ENCODE peak calls at places on chromosomes 5 and 9, in five cellular contexts. Z is HCT116, O is HepG2, Q is K562, T is H1. I is an unnamed sample.

GRCh38 chr5:136058031-136058971 is 29.5 kb downstream of the TGFBI start:
- DNase-seq in Q (no peak), O (peak), T (peak), Z (peak), I (no peak)

GRCh38 chr9:99465231-99465891 is 243.3 kb downstream of the SEC61B start:
- DNase-seq in Q (no peak), Z (no peak), T (no peak), O (no peak), I (no peak)

GRCh38 chr5:4050203-4050602 is 454.6 kb downstream of the IRX1 start:
- DNase-seq in O (no peak), Q (no peak), Z (no peak), T (no peak), I (no peak)

GRCh38 chr5:106312360-106312759 is 1358.4 kb downstream of the EFNA5 start:
- DNase-seq in T (no peak), Z (no peak), O (no peak), Q (no peak), I (no peak)

GRCh38 chr5:172545291-172545761 is 91.0 kb upstream of the SH3PXD2B start:
- DNase-seq in T (no peak), Q (no peak), Z (no peak), O (no peak), I (no peak)

GRCh38 chr5:123545506-123545905 is 33.5 kb downstream of the CSNK1G3 start:
- DNase-seq in Q (peak), T (no peak), O (no peak), Z (no peak), I (no peak)

GRCh38 chr5:170404398-170404797 is 15.2 kb upstream of the KCNMB1 start:
- DNase-seq in Z (no peak), T (no peak), O (no peak), Q (no peak), I (no peak)

GRCh38 chr9:129486496-129487306 is 134.2 kb downstream of the C9orf50 start:
- DNase-seq in Q (no peak), T (no peak), Z (no peak), O (no peak), I (no peak)

GRCh38 chr9:133772581-133772980 is 34.4 kb upstream of the SARDH start:
- DNase-seq in O (no peak), Z (no peak), T (no peak), Q (no peak), I (no peak)

GRCh38 chr5:36637101-36637500 is 30.7 kb downstream of the SLC1A3 start:
- DNase-seq in Q (no peak), O (no peak), T (no peak), Z (no peak), I (no peak)

GRCh38 chr9:108775901-108776306 is 79.9 kb downstream of the ACTL7B start:
- DNase-seq in O (peak), Q (no peak), T (no peak), Z (no peak), I (no peak)

GRCh38 chr5:142153674-142154448 is 45.3 kb downstream of the NDFIP1 start:
- DNase-seq in O (peak), Q (no peak), T (no peak), Z (no peak), I (no peak)

GRCh38 chr5:96199713-96200183 is 233.3 kb downstream of the PCSK1 start:
- DNase-seq in T (no peak), Z (no peak), Q (no peak), O (peak), I (no peak)

GRCh38 chr5:1345876-1346626 is 1.2 kb upstream of the CLPTM1L start:
- DNase-seq in T (no peak), Q (peak), O (no peak), Z (no peak), I (no peak)

GRCh38 chr5:124665035-124665434 is 81.4 kb downstream of the ZNF608 start:
- DNase-seq in Z (no peak), T (no peak), O (no peak), Q (no peak), I (no peak)

GRCh38 chr5:135242496-135243193 is 156.4 kb downstream of the MACROH2A1 start:
- DNase-seq in Z (no peak), O (no peak), Q (no peak), T (no peak), I (no peak)

GRCh38 chr5:45779874-45780671 is 83.9 kb upstream of the HCN1 start:
- DNase-seq in Z (no peak), O (no peak), T (no peak), Q (no peak), I (no peak)

GRCh38 chr9:8095531-8096223 is 296.1 kb upstream of the DMAC1 start:
- DNase-seq in Z (no peak), O (no peak), T (no peak), Q (no peak), I (no peak)

DNA sequence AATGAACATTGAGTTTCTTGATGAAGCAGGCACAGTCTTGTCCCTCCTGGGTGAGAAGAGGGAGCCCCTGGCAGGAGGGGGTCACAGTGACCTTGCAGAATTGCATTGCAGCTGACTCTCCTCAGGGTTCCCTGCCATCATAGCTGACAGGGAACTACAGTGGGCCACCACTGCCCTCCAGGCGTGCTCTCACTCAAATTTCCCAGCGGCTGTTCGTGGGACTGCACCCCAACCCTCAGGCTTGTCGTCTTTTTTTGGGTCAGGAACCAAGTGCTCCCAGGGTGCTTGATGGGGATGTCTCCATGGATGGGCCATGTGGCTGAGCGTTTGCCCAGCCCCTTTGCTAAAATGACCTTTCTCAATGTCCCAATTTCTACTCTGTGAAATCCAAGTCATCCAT is 215.8 kb downstream of the MELK start:
- DNase-seq in Z (peak), T (peak), O (no peak), Q (peak), I (no peak)
- TF ChIP-seq YY1 in Z (no peak), T (no peak), O (no peak), Q (no peak), I (no peak)

GRCh38 chr5:67549947-67550346 is 353.3 kb upstream of the CD180 start:
- DNase-seq in Z (no peak), O (no peak), Q (no peak), T (no peak), I (no peak)

GRCh38 chr5:67548520-67549262 is 352.1 kb upstream of the CD180 start:
- DNase-seq in O (peak), T (no peak), Q (no peak), Z (no peak), I (no peak)

GRCh38 chr5:67552773-67553172 is 356.2 kb upstream of the CD180 start:
- DNase-seq in Z (no peak), T (no peak), Q (no peak), O (no peak), I (no peak)

GRCh38 chr5:67547682-67548081 is 351.1 kb upstream of the CD180 start:
- DNase-seq in Z (no peak), Q (no peak), O (no peak), T (no peak), I (no peak)

GRCh38 chr5:67549263-67549551 is 352.6 kb upstream of the CD180 start:
- DNase-seq in O (no peak), T (no peak), Q (no peak), Z (no peak), I (no peak)
- TF ChIP-seq POLR2A in O (no peak), T (no peak), Q (no peak), Z (no peak), I (no peak)

GRCh38 chr5:98783051-98783649 is 9.7 kb downstream of the RGMB start:
- DNase-seq in T (no peak), Z (no peak), O (no peak), Q (no peak), I (no peak)
- TF ChIP-seq YY1 in T (no peak), Z (no peak), O (no peak), Q (no peak), I (no peak)

DNA sequence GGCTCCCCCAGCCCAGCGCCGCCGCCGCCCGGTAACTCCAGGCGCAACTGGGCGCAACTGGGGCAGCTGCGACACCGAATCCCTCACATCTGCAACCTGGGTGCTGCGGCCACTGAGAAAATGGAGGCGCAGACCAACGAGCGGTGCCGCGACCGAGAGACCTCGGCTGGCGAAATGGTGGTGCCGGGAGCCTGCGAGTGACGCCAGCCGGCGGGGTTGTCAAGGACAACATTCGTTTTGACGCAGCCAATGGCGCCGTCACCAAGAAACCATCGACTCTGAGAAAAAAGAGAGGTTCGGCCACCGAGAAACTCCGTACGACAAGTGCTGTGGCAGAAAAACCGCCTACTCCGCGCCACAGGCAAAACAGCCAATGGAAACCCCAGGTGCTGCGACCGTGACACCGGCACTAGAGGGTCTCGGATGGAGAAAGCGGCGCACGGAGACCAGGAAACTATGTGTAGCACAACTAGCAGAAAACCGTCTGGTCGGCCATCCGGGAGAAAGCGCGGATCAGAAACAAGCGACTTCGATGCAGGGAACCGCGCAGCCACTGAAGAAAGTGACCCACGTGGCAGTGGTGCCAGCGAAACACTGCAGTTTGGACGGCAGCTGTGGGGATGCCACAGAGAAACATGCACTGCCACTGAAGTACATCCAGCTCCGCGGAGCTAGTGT is 88.8 kb downstream of the ANXA2R start:
- DNase-seq in O (no peak), Q (no peak), Z (no peak), T (no peak), I (peak)
- TF ChIP-seq POLR2A in O (no peak), Q (no peak), Z (no peak), T (no peak), I (peak)

GRCh38 chr5:18744990-18745590 is 1110.8 kb downstream of the TAF11L14 start:
- DNase-seq in Z (no peak), Q (no peak), T (no peak), O (no peak), I (no peak)
- TF ChIP-seq YY1 in Z (no peak), Q (no peak), T (no peak), O (no peak), I (no peak)